ENCODE peak calls at places on chromosomes 5 and 9, in nine cellular contexts. One of them, this sample, is unnamed.

GRCh38 chr5:81904861-81905260 is 67.0 kb upstream of the ATG10 start:
- DNase-seq in BE2C: no peak
- DNase-seq in AG04450: no peak
- DNase-seq in brain microvascular endothelial cell: no peak
- DNase-seq in NT2/D1: no peak
- DNase-seq in prostate gland: no peak
- DNase-seq in psoas muscle: no peak
- DNase-seq in HCT116: no peak
- DNase-seq in IMR-90: peak; percentile 56
- DNase-seq in this sample: peak; percentile 33

GRCh38 chr9:92647671-92648446 is 22.1 kb downstream of the IPPK start:
- DNase-seq in psoas muscle: no peak
- DNase-seq in AG04450: no peak
- DNase-seq in HCT116: no peak
- DNase-seq in brain microvascular endothelial cell: no peak
- DNase-seq in NT2/D1: no peak
- DNase-seq in IMR-90: no peak
- DNase-seq in BE2C: no peak
- DNase-seq in prostate gland: no peak
- DNase-seq in this sample: no peak

GRCh38 chr9:129728744-129729143 is 24.1 kb downstream of the PTGES start:
- DNase-seq in IMR-90: no peak
- DNase-seq in BE2C: no peak
- DNase-seq in NT2/D1: no peak
- DNase-seq in HCT116: no peak
- DNase-seq in prostate gland: no peak
- DNase-seq in psoas muscle: no peak
- DNase-seq in AG04450: no peak
- DNase-seq in brain microvascular endothelial cell: no peak
- DNase-seq in this sample: no peak

GRCh38 chr9:4970970-4971641 is 14.0 kb upstream of the JAK2 start:
- DNase-seq in psoas muscle: no peak
- DNase-seq in HCT116: no peak
- DNase-seq in IMR-90: no peak
- DNase-seq in brain microvascular endothelial cell: no peak
- DNase-seq in BE2C: no peak
- DNase-seq in NT2/D1: no peak
- DNase-seq in prostate gland: no peak
- DNase-seq in AG04450: no peak
- DNase-seq in this sample: no peak

GRCh38 chr5:54387659-54388232 is 67.8 kb upstream of the HSPB3 start:
- DNase-seq in prostate gland: no peak
- DNase-seq in AG04450: no peak
- DNase-seq in brain microvascular endothelial cell: peak; percentile 40
- DNase-seq in BE2C: no peak
- DNase-seq in HCT116: no peak
- DNase-seq in psoas muscle: no peak
- DNase-seq in IMR-90: peak; percentile 63
- DNase-seq in NT2/D1: no peak
- DNase-seq in this sample: peak; percentile 71

GRCh38 chr5:38469707-38470267 is 86.7 kb downstream of the LIFR start:
- DNase-seq in psoas muscle: no peak
- DNase-seq in IMR-90: no peak
- DNase-seq in BE2C: no peak
- DNase-seq in AG04450: no peak
- DNase-seq in brain microvascular endothelial cell: no peak
- DNase-seq in NT2/D1: no peak
- DNase-seq in HCT116: no peak
- DNase-seq in prostate gland: no peak
- DNase-seq in this sample: no peak

GRCh38 chr9:74277532-74277931 is 219.6 kb upstream of the RORB start:
- DNase-seq in brain microvascular endothelial cell: no peak
- DNase-seq in AG04450: no peak
- DNase-seq in prostate gland: no peak
- DNase-seq in psoas muscle: no peak
- DNase-seq in IMR-90: no peak
- DNase-seq in HCT116: no peak
- DNase-seq in BE2C: no peak
- DNase-seq in NT2/D1: no peak
- DNase-seq in this sample: no peak

GRCh38 chr5:159458217-159458711 is 128.0 kb upstream of the IL12B start:
- DNase-seq in NT2/D1: no peak
- DNase-seq in BE2C: no peak
- DNase-seq in brain microvascular endothelial cell: no peak
- DNase-seq in AG04450: no peak
- DNase-seq in psoas muscle: no peak
- DNase-seq in prostate gland: no peak
- DNase-seq in HCT116: no peak
- DNase-seq in IMR-90: no peak
- DNase-seq in this sample: no peak

GRCh38 chr5:4942831-4943178 is 197.3 kb upstream of the ADAMTS16 start:
- DNase-seq in HCT116: no peak
- DNase-seq in AG04450: no peak
- DNase-seq in BE2C: no peak
- DNase-seq in psoas muscle: no peak
- DNase-seq in IMR-90: no peak
- DNase-seq in brain microvascular endothelial cell: no peak
- DNase-seq in prostate gland: no peak
- DNase-seq in NT2/D1: no peak
- DNase-seq in this sample: no peak

GRCh38 chr5:96753848-96754247 is 53.9 kb downstream of the ERAP1 start:
- DNase-seq in brain microvascular endothelial cell: no peak
- DNase-seq in psoas muscle: no peak
- DNase-seq in IMR-90: no peak
- DNase-seq in prostate gland: no peak
- DNase-seq in BE2C: peak; percentile 85
- DNase-seq in HCT116: no peak
- DNase-seq in AG04450: no peak
- DNase-seq in NT2/D1: no peak
- DNase-seq in this sample: no peak

GRCh38 chr9:108543251-108543768 is 312.5 kb downstream of the ACTL7B start:
- DNase-seq in NT2/D1: peak; percentile 74
- DNase-seq in psoas muscle: no peak
- DNase-seq in IMR-90: peak; percentile 53
- DNase-seq in BE2C: no peak
- DNase-seq in prostate gland: no peak
- DNase-seq in AG04450: no peak
- DNase-seq in brain microvascular endothelial cell: no peak
- DNase-seq in HCT116: no peak
- DNase-seq in this sample: no peak

GRCh38 chr5:35777358-35778087 is 79.2 kb upstream of the IL7R start:
- DNase-seq in NT2/D1: peak; percentile 57
- DNase-seq in AG04450: peak; percentile 48
- DNase-seq in prostate gland: peak; percentile 76
- DNase-seq in psoas muscle: no peak
- DNase-seq in HCT116: peak; percentile 73
- DNase-seq in BE2C: peak; percentile 74
- DNase-seq in brain microvascular endothelial cell: peak; percentile 73
- DNase-seq in IMR-90: peak; percentile 83
- DNase-seq in this sample: peak; percentile 94

GRCh38 chr5:109483395-109483974 is 73.7 kb upstream of the PJA2 start:
- DNase-seq in BE2C: no peak
- DNase-seq in prostate gland: no peak
- DNase-seq in AG04450: no peak
- DNase-seq in brain microvascular endothelial cell: no peak
- DNase-seq in HCT116: no peak
- DNase-seq in IMR-90: no peak
- DNase-seq in psoas muscle: no peak
- DNase-seq in NT2/D1: no peak
- DNase-seq in this sample: no peak

GRCh38 chr5:36138900-36139683 is 12.6 kb downstream of the LMBRD2 start:
- DNase-seq in HCT116: no peak
- DNase-seq in psoas muscle: no peak
- DNase-seq in NT2/D1: no peak
- DNase-seq in BE2C: no peak
- DNase-seq in brain microvascular endothelial cell: no peak
- DNase-seq in IMR-90: no peak
- DNase-seq in prostate gland: no peak
- DNase-seq in AG04450: no peak
- DNase-seq in this sample: no peak

GRCh38 chr9:68949271-68950000 is 64.5 kb downstream of the PRKACG start:
- DNase-seq in psoas muscle: peak; percentile 46
- DNase-seq in HCT116: no peak
- DNase-seq in brain microvascular endothelial cell: no peak
- DNase-seq in IMR-90: no peak
- DNase-seq in AG04450: no peak
- DNase-seq in prostate gland: peak; percentile 41
- DNase-seq in NT2/D1: no peak
- DNase-seq in BE2C: peak; percentile 11
- DNase-seq in this sample: peak; percentile 3

GRCh38 chr5:143231973-143232812 is 171.3 kb downstream of the NR3C1 start:
- DNase-seq in IMR-90: no peak
- DNase-seq in HCT116: no peak
- DNase-seq in prostate gland: no peak
- DNase-seq in brain microvascular endothelial cell: no peak
- DNase-seq in AG04450: no peak
- DNase-seq in NT2/D1: no peak
- DNase-seq in BE2C: no peak
- DNase-seq in psoas muscle: no peak
- DNase-seq in this sample: no peak

GRCh38 chr5:89071941-89072331 is 189.0 kb upstream of the MEF2C start:
- DNase-seq in IMR-90: no peak
- DNase-seq in BE2C: no peak
- DNase-seq in HCT116: no peak
- DNase-seq in brain microvascular endothelial cell: no peak
- DNase-seq in AG04450: no peak
- DNase-seq in prostate gland: no peak
- DNase-seq in psoas muscle: no peak
- DNase-seq in NT2/D1: no peak
- DNase-seq in this sample: no peak

GRCh38 chr9:105418588-105419108 is 29.2 kb upstream of the FSD1L start:
- DNase-seq in HCT116: no peak
- DNase-seq in AG04450: no peak
- DNase-seq in prostate gland: no peak
- DNase-seq in brain microvascular endothelial cell: no peak
- DNase-seq in psoas muscle: no peak
- DNase-seq in BE2C: no peak
- DNase-seq in NT2/D1: no peak
- DNase-seq in IMR-90: no peak
- DNase-seq in this sample: no peak

DNA sequence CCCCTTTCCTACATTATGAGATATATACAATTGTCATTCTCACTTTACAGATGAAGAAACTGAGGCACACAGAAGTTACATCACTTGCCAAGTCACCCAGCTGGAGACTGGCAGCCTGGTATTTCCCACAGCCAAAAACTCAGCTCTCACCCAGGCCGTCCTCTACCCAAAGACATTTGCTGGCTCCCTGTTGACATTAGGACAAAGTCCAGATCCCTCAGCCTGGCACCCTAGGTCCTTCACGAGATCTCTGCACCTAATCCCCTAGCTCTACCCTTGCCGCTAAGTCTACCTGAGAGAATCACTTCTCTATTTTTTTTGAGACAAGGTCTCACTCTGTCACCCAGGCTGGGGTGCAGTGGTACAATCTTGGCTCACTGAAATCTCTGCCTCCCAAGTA is 26.8 kb upstream of the LHX2 start:
- DNase-seq in prostate gland: no peak
- DNase-seq in AG04450: no peak
- DNase-seq in HCT116: no peak
- DNase-seq in NT2/D1: no peak
- DNase-seq in BE2C: no peak
- DNase-seq in brain microvascular endothelial cell: no peak
- DNase-seq in IMR-90: no peak
- DNase-seq in psoas muscle: no peak
- DNase-seq in this sample: no peak
- H3K27me3 ChIP-seq in prostate gland: peaks cover 3% of the 10 kb centered on the region
- H3K27me3 ChIP-seq in AG04450: peaks cover 38% of the 10 kb centered on the region
- H3K27me3 ChIP-seq in HCT116: peaks cover 13% of the 10 kb centered on the region
- H3K27me3 ChIP-seq in NT2/D1: peaks cover 20% of the 10 kb centered on the region
- H3K27me3 ChIP-seq in BE2C: peaks cover 38% of the 10 kb centered on the region
- H3K27me3 ChIP-seq in brain microvascular endothelial cell: peaks cover 33% of the 10 kb centered on the region
- H3K27me3 ChIP-seq in IMR-90: peaks cover 73% of the 10 kb centered on the region
- H3K27me3 ChIP-seq in psoas muscle: peaks cover 2% of the 10 kb centered on the region
- H3K27me3 ChIP-seq in this sample: peaks cover 77% of the 10 kb centered on the region

DNA sequence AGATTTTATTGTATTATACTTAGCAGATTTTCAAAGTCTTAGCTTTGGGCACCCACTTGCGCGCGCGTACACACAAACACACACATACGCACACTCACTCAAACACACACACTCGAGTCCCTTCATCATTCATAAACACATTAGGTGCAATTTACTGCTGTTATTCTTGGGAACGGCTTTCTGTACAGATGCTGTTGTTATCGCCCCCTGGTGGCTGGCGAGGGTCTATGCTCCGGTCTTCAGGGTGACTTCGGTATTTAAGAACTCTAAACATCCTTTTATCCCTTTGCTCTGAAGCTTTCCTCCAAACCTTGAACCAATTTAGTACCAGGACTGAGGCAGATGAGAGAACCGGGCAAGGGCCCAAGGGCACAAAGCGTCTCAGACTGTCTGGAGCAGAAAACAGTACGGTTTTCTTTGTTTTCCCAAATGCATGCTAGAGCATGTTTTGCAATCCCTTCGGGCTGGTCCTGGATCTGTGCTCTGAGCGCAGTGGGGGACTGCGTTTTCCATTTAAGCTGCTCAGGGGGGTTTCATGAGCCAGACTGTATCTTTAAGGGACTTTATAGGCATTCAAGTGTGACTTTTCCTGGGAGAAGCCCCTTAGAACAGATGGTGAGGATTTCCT is 1.7 kb upstream of the SLIT3 start:
- DNase-seq in IMR-90: peak; percentile 73
- DNase-seq in BE2C: peak; percentile 85
- DNase-seq in AG04450: peak; percentile 55
- DNase-seq in NT2/D1: peak; percentile 75
- DNase-seq in psoas muscle: peak; percentile 75
- DNase-seq in prostate gland: peak; percentile 63
- DNase-seq in HCT116: peak; percentile 48
- DNase-seq in brain microvascular endothelial cell: peak; percentile 74
- DNase-seq in this sample: peak; percentile 96
- H3K27me3 ChIP-seq in IMR-90: peaks cover 30% of the 10 kb centered on the region
- H3K27me3 ChIP-seq in BE2C: no peaks in the 10 kb centered on the region
- H3K27me3 ChIP-seq in AG04450: peaks cover 26% of the 10 kb centered on the region
- H3K27me3 ChIP-seq in NT2/D1: peaks cover 8% of the 10 kb centered on the region
- H3K27me3 ChIP-seq in psoas muscle: peaks cover 18% of the 10 kb centered on the region
- H3K27me3 ChIP-seq in prostate gland: no peaks in the 10 kb centered on the region
- H3K27me3 ChIP-seq in HCT116: peaks cover 16% of the 10 kb centered on the region
- H3K27me3 ChIP-seq in brain microvascular endothelial cell: peaks cover 28% of the 10 kb centered on the region
- H3K27me3 ChIP-seq in this sample: no peaks in the 10 kb centered on the region

GRCh38 chr5:175569701-175570100 is 88.2 kb upstream of the HRH2 start:
- DNase-seq in prostate gland: no peak
- DNase-seq in HCT116: no peak
- DNase-seq in psoas muscle: no peak
- DNase-seq in brain microvascular endothelial cell: no peak
- DNase-seq in IMR-90: no peak
- DNase-seq in BE2C: no peak
- DNase-seq in AG04450: no peak
- DNase-seq in NT2/D1: no peak
- DNase-seq in this sample: no peak
- H3K27me3 ChIP-seq in prostate gland: no peaks in the 10 kb centered on the region
- H3K27me3 ChIP-seq in HCT116: no peaks in the 10 kb centered on the region
- H3K27me3 ChIP-seq in psoas muscle: no peaks in the 10 kb centered on the region
- H3K27me3 ChIP-seq in brain microvascular endothelial cell: no peaks in the 10 kb centered on the region
- H3K27me3 ChIP-seq in IMR-90: no peaks in the 10 kb centered on the region
- H3K27me3 ChIP-seq in BE2C: peaks cover 39% of the 10 kb centered on the region
- H3K27me3 ChIP-seq in AG04450: no peaks in the 10 kb centered on the region
- H3K27me3 ChIP-seq in NT2/D1: no peaks in the 10 kb centered on the region
- H3K27me3 ChIP-seq in this sample: peaks cover 12% of the 10 kb centered on the region

DNA sequence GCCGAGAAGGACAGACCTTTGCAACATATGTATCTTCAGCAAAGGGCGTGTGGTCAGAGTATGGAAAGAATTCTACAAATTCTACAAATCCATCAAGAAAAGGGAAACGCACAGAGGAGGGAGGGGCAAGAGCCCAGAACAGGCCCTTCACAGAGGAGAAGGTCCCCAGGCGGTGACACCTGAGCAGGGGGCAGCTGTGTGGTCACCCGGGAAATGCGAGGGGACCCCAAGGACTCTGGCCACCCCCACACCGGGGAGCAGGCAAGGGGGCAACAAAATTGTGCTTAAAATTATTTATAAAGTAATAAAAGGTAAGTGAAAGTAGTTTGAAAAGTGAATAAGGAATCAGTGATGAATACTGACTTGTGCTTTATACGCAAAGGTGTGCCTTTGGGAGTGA is 17.6 kb downstream of the NACC2 start:
- DNase-seq in AG04450: no peak
- DNase-seq in brain microvascular endothelial cell: no peak
- DNase-seq in NT2/D1: no peak
- DNase-seq in BE2C: no peak
- DNase-seq in psoas muscle: peak; percentile 29
- DNase-seq in HCT116: no peak
- DNase-seq in IMR-90: no peak
- DNase-seq in prostate gland: no peak
- DNase-seq in this sample: peak; percentile 36
- H3K27me3 ChIP-seq in AG04450: no peaks in the 10 kb centered on the region
- H3K27me3 ChIP-seq in brain microvascular endothelial cell: no peaks in the 10 kb centered on the region
- H3K27me3 ChIP-seq in NT2/D1: no peaks in the 10 kb centered on the region
- H3K27me3 ChIP-seq in BE2C: no peaks in the 10 kb centered on the region
- H3K27me3 ChIP-seq in psoas muscle: no peaks in the 10 kb centered on the region
- H3K27me3 ChIP-seq in HCT116: no peaks in the 10 kb centered on the region
- H3K27me3 ChIP-seq in IMR-90: no peaks in the 10 kb centered on the region
- H3K27me3 ChIP-seq in prostate gland: no peaks in the 10 kb centered on the region
- H3K27me3 ChIP-seq in this sample: no peaks in the 10 kb centered on the region